ENCODE peak calls at places on chromosomes 3 and 15, in four cellular contexts. N, W, K and C are unnamed samples.

GRCh38 chr3:164407111-164407510 is 671.2 kb downstream of the SI start:
- DNase-seq in N (no peak), W (no peak), K (no peak), C (no peak)

GRCh38 chr15:94026458-94026967 is 204.8 kb upstream of the MCTP2 start:
- DNase-seq in N (no peak), W (no peak), K (no peak), C (no peak)

GRCh38 chr3:187919018-187919417 is 173.8 kb upstream of the BCL6 start:
- DNase-seq in N (no peak), W (no peak), K (peak), C (peak)

GRCh38 chr15:92538115-92538514 is 117.5 kb downstream of the FAM174B start:
- DNase-seq in N (no peak), W (no peak), K (no peak), C (no peak)

GRCh38 chr15:69554321-69554961 is 101.8 kb downstream of the RPLP1 start:
- DNase-seq in N (no peak), W (no peak), K (no peak), C (no peak)

GRCh38 chr3:184716652-184717607 is 5.1 kb upstream of the MAGEF1 start:
- DNase-seq in N (peak), W (no peak), K (no peak), C (no peak)

GRCh38 chr3:120113128-120114116 is 19.2 kb upstream of the GSK3B start:
- DNase-seq in N (no peak), W (no peak), K (no peak), C (no peak)

GRCh38 chr3:157981819-157982218 is 124.4 kb downstream of the SHOX2 start:
- DNase-seq in N (no peak), W (no peak), K (no peak), C (no peak)

GRCh38 chr15:71532994-71533393 is 277.4 kb upstream of the NR2E3 start:
- DNase-seq in N (no peak), W (peak), K (no peak), C (peak)

GRCh38 chr15:98650871-98651481 is 2.6 kb downstream of the IGF1R start:
- DNase-seq in N (peak), W (no peak), K (peak), C (no peak)

GRCh38 chr15:63389902-63390301 is 8.3 kb upstream of the CA12 start:
- DNase-seq in N (no peak), W (peak), K (no peak), C (no peak)

GRCh38 chr3:21752749-21753347 is 1.8 kb upstream of the ZNF385D start:
- DNase-seq in N (no peak), W (peak), K (no peak), C (peak)

GRCh38 chr15:47820780-47821319 is 103.5 kb downstream of the SEMA6D start:
- DNase-seq in N (no peak), W (no peak), K (no peak), C (no peak)

GRCh38 chr15:40957041-40957555 is 3.8 kb downstream of the CHAC1 start:
- DNase-seq in N (no peak), W (no peak), K (no peak), C (no peak)
- TF ChIP-seq CTCF in N (no peak), W (no peak), K (no peak), C (no peak)

GRCh38 chr3:66501483-66502266 is 853 bp upstream of the LRIG1 start:
- DNase-seq in N (no peak), W (no peak), K (no peak), C (no peak)

GRCh38 chr3:66502267-66502874 is 1.5 kb upstream of the LRIG1 start:
- DNase-seq in N (no peak), W (no peak), K (no peak), C (no peak)

GRCh38 chr3:66498718-66499611 is 1.9 kb downstream of the LRIG1 start:
- DNase-seq in N (no peak), W (no peak), K (peak), C (no peak)

GRCh38 chr3:66499881-66500574 is 794 bp downstream of the LRIG1 start:
- DNase-seq in N (peak), W (peak), K (peak), C (peak)

DNA sequence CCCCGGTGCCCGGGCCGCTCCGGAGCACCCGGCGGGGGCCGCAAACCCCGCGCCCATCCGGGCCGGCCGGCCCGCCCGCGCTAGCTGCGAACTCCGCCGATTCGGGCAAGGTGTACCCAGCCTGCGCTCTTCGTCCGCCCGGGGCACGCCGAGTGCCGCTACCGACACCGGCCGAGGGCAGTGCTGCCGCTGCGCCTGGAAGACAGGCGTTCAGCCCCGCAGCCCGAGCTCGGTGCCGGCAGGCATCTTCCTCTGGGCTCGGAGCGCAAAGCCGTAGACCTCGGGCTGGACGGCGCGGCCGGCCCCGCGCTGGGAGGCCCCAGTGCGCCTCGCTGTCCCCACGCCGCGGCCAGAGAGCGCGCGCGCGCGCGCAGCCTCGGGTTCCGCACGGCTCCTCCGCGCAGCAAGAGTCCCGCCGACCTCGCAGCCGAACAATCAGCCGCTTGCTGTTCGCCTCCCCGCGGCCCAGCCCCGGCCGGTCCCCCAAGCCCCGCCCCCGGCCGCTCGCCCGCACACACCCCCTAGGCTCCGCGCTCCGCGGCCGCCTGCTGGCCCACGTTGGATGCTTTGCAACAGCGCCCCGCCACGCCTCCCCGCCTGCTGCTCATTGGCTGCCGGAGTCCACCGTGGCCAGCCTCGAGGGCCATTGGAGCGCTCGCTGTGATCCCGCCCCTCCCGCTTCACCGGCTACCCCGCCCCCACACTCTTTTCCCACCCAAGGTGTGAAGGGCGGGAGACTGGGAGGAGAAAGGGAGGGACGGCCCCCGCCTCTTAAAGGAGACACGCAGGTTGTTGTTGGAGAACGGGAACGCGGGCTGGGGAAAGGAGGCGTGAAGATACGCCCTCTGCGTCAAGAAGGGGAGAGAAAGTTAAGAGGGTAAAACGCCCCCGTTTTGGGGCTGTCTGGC is at the start of gene LRIG1:
- DNase-seq in N (peak), W (peak), K (peak), C (peak)
- TF ChIP-seq CTCF in N (no peak), W (no peak), K (peak), C (no peak)

GRCh38 chr15:74798388-74799254 is 14.0 kb upstream of the LMAN1L start:
- DNase-seq in N (no peak), W (no peak), K (no peak), C (peak)
- TF ChIP-seq CTCF in N (no peak), W (no peak), K (no peak), C (peak)

GRCh38 chr15:86609275-86609674 is 529.6 kb downstream of the AGBL1 start:
- DNase-seq in N (no peak), W (no peak), K (no peak), C (no peak)
- TF ChIP-seq CTCF in N (no peak), W (no peak), K (no peak), C (no peak)

GRCh38 chr3:94098487-94098886 is 35.6 kb downstream of the NSUN3 start:
- DNase-seq in N (no peak), W (no peak), K (no peak), C (no peak)
- TF ChIP-seq CTCF in N (no peak), W (no peak), K (no peak), C (no peak)

GRCh38 chr15:90221251-90221900 is 12.4 kb downstream of the CIB1 start:
- DNase-seq in N (peak), W (peak), K (peak), C (peak)

GRCh38 chr15:90217671-90218394 is 15.9 kb downstream of the CIB1 start:
- DNase-seq in N (no peak), W (no peak), K (no peak), C (no peak)

GRCh38 chr15:90222538-90222937 is 11.2 kb downstream of the CIB1 start:
- DNase-seq in N (no peak), W (no peak), K (no peak), C (no peak)

GRCh38 chr15:90223441-90224165 is 10.1 kb downstream of the CIB1 start:
- DNase-seq in N (no peak), W (no peak), K (peak), C (no peak)

DNA sequence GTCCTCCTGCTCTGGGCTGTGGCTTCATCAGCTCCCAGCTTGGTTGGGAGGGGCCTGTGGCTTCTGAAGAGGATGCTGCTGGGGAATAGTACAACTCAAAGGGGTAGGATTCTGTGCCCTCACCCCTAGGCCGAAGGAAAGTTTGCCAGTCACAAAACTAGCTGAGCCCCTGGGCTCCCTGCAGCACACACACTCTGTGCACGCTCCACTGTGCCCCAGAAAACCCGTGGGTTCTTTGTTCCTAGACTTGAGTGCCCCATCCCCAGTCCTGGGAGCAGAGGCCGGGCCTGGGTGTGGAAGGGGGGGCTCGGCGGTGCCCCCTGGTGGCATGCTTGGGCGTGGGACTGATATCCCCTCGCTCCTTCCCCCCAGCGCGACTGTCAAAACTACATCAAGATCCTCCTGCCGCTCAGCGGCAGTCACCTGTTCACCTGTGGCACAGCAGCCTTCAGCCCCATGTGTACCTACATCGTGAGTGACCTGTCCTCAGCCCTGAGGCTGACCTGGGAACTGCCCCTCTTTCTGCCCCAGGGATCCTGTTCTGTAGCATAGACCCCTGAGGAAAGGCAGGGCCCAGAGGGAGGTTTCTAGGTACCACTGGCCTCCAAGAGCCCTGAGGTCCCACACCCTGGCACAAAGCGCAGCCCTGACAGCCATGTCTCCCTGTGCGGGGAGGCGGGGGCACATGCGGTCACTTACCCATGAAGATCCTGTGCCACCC is 14.2 kb downstream of the CIB1 start:
- DNase-seq in N (peak), W (peak), K (peak), C (peak)
- TF ChIP-seq CTCF in N (peak), W (peak), K (peak), C (peak)

GRCh38 chr3:172342097-172342659 is 106.1 kb downstream of the GHSR start:
- DNase-seq in N (no peak), W (no peak), K (no peak), C (no peak)

GRCh38 chr3:172343979-172344378 is 104.3 kb downstream of the GHSR start:
- DNase-seq in N (no peak), W (no peak), K (no peak), C (no peak)

GRCh38 chr3:172339892-172340291 is 108.4 kb downstream of the GHSR start:
- DNase-seq in N (no peak), W (no peak), K (no peak), C (no peak)

GRCh38 chr3:172343117-172343516 is 105.1 kb downstream of the GHSR start:
- DNase-seq in N (no peak), W (no peak), K (no peak), C (no peak)

DNA sequence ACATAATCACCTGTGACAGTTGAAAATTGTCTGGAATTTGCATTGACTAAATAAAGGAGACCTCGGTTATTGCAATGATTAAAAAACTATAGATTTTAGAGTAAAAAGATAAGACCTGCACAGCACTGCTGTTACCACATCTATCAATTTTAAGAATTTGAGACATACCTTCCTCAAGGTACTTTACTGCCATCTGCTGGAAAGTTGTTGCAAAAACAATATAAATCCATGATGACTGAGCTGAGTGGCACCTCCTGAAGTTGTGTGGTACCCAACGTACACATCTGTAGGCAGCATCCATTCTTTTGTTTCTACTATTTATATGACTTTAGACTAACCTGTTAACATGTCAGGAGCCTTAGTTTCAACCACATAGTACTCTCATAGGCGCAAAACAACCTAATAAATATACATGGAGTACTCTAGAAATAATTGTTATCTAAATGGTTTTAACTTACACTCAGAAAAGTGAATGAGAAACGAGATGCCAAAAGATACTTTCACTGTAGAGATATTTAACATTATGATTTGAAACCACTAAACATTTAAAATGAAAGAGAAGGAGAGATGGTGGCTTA is 106.7 kb downstream of the GHSR start:
- DNase-seq in N (peak), W (peak), K (peak), C (peak)
- TF ChIP-seq CTCF in N (peak), W (peak), K (peak), C (peak)

GRCh38 chr3:81416812-81417211 is 344.6 kb downstream of the GBE1 start:
- DNase-seq in N (no peak), W (no peak), K (no peak), C (no peak)

DNA sequence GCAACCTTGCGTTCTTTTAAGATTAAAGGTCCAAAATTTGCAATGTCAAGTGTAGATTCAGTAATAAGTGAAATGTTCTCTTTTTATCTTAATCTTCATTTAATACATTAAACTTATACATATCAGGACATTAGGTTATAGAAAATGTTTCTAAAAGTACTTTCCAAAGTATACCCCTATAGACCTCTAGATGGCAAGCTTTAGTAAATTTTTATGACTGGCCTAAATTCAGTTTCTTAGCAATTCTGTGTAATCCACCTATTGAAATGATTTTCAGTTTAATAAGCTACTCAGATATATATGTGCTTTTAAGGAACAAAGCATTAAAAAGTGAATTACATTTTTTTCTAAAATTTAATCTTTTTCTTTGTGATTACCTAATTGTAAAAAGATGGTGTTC is 342.2 kb downstream of the GBE1 start:
- DNase-seq in N (no peak), W (no peak), K (no peak), C (peak)
- TF ChIP-seq CTCF in N (peak), W (no peak), K (no peak), C (peak)

DNA sequence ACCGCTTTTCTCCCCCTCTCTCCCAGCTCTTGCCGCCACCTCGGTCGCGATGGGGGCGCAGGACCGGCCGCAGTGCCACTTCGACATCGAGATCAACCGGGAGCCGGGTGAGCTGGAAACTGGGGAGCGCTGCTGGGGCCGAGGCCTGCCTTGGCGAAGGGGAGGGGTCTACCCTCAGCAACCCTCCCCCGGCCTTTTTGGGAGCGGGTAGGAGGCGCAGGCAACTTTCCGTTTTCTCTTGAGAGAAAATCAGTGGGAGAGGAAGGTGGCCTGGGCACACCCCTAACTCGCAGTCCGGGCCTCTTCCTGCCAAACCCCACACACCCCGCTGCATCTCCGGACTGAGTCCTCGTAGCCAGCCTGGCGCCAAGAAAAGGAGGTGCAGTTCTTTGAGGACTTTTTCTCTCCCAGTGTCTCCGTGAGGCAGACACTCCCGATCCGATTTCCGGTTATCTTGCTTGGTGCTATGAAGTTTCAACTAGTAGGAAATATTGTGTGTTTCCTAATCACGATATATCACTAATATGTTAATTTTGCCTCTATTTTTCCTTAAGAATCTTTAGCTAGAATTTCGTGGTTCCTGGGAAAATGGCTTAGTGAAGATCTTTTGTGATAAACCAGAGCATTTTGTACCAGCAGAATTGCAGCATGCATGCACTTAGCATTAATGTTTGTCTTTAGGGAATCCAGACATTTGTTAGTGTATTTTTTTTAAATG is 631 bp downstream of the NKTR start:
- DNase-seq in N (no peak), W (peak), K (no peak), C (no peak)
- TF ChIP-seq CTCF in N (no peak), W (no peak), K (no peak), C (no peak)